ENCODE peak calls at places on chromosome 21, in six cellular contexts. A is T47D; K is stromal cell of bone marrow; X is neural progenitor cell; R is activated T-cell treated with anti-CD3 and anti-CD28 coated beads for 1 hour; O is stimulated activated CD4-positive, alpha-beta T cell treated with anti-CD3 and anti-CD28 coated beads, Interleukin-1b, Interleukin-23, amount 100 ng/mL, for 4 hours. N is an unnamed sample.

GRCh38 chr21:42019101-42019605 is 9.0 kb upstream of the ZBTB21 start:
- DNase-seq in A (no peak), K (no peak), X (no peak), R (no peak), O (no peak), N (no peak)

GRCh38 chr21:35559881-35560280 is 500.4 kb downstream of the SETD4 start:
- DNase-seq in A (no peak), K (peak), X (no peak), R (no peak), O (no peak), N (no peak)

GRCh38 chr21:46596201-46596600 is 8.7 kb downstream of the S100B start:
- DNase-seq in A (no peak), K (no peak), X (no peak), R (no peak), O (no peak), N (no peak)

GRCh38 chr21:25862596-25862995 is 127.8 kb downstream of the GABPA start:
- DNase-seq in A (peak), K (peak), X (peak), R (no peak), O (no peak), N (no peak)

GRCh38 chr21:23887709-23888303 is 1719.5 kb downstream of the MRPL39 start:
- DNase-seq in A (no peak), K (no peak), X (no peak), R (peak), O (peak), N (no peak)

GRCh38 chr21:34952701-34953100 is 96.4 kb downstream of the RUNX1 start:
- DNase-seq in A (no peak), K (no peak), X (no peak), R (no peak), O (no peak), N (no peak)

GRCh38 chr21:36347962-36348328 is 27.9 kb downstream of the MORC3 start:
- DNase-seq in A (no peak), K (no peak), X (no peak), R (no peak), O (no peak), N (no peak)

GRCh38 chr21:37508341-37508740 is 141.8 kb downstream of the DYRK1A start:
- DNase-seq in A (no peak), K (no peak), X (no peak), R (no peak), O (no peak), N (no peak)

GRCh38 chr21:42684109-42684916 is 30.9 kb downstream of the PDE9A start:
- DNase-seq in A (no peak), K (no peak), X (no peak), R (peak), O (peak), N (no peak)

GRCh38 chr21:45468971-45469272 is 64.0 kb downstream of the COL18A1 start:
- DNase-seq in A (no peak), K (no peak), X (no peak), R (no peak), O (no peak), N (no peak)

GRCh38 chr21:42199488-42200463 is 19.2 kb upstream of the ABCG1 start:
- DNase-seq in A (no peak), K (peak), X (no peak), R (no peak), O (no peak), N (peak)

GRCh38 chr21:38241029-38241740 is 15.6 kb upstream of the KCNJ15 start:
- DNase-seq in A (no peak), K (peak), X (no peak), R (no peak), O (no peak), N (peak)

GRCh38 chr21:28144653-28145052 is 848.0 kb downstream of the LTN1 start:
- DNase-seq in A (peak), K (no peak), X (no peak), R (no peak), O (no peak), N (no peak)

GRCh38 chr21:29359718-29360117 is 61.0 kb downstream of the BACH1 start:
- DNase-seq in A (no peak), K (no peak), X (no peak), R (no peak), O (no peak), N (no peak)

GRCh38 chr21:41890355-41890754 is 11.2 kb upstream of the PRDM15 start:
- DNase-seq in A (no peak), K (no peak), X (no peak), R (no peak), O (no peak), N (no peak)

GRCh38 chr21:16084776-16085364 is 355.1 kb downstream of the USP25 start:
- DNase-seq in A (no peak), K (peak), X (no peak), R (no peak), O (no peak), N (peak)

GRCh38 chr21:32372755-32373154 is 20.1 kb downstream of the URB1 start:
- DNase-seq in A (no peak), K (no peak), X (no peak), R (no peak), O (no peak), N (no peak)

GRCh38 chr21:38258803-38259485 is 2.2 kb downstream of the KCNJ15 start:
- DNase-seq in A (no peak), K (peak), X (no peak), R (no peak), O (no peak), N (no peak)

GRCh38 chr21:35127851-35128250 is 78.7 kb upstream of the RUNX1 start:
- DNase-seq in A (no peak), K (no peak), X (no peak), R (no peak), O (no peak), N (no peak)

GRCh38 chr21:14273736-14274538 is 58.0 kb downstream of the RBM11 start:
- DNase-seq in A (peak), K (no peak), X (peak), R (no peak), O (no peak), N (no peak)

GRCh38 chr21:14383596-14384210 is 757 bp upstream of the HSPA13 start:
- DNase-seq in A (no peak), K (no peak), X (no peak), R (no peak), O (no peak), N (no peak)

GRCh38 chr21:26833011-26833410 is 12.2 kb downstream of the ADAMTS1 start:
- DNase-seq in A (no peak), K (no peak), X (no peak), R (no peak), O (no peak), N (no peak)

GRCh38 chr21:34156957-34157356 is 83.6 kb downstream of the MRPS6 start:
- DNase-seq in A (no peak), K (no peak), X (no peak), R (no peak), O (no peak), N (no peak)

GRCh38 chr21:33966324-33966949 is 50.8 kb upstream of the ATP5PO start:
- DNase-seq in A (no peak), K (no peak), X (no peak), R (no peak), O (no peak), N (no peak)

GRCh38 chr21:15730484-15731242 is 881 bp downstream of the USP25 start:
- DNase-seq in A (peak), K (no peak), X (no peak), R (no peak), O (peak), N (no peak)

GRCh38 chr21:38121888-38122705 is 134.7 kb upstream of the KCNJ15 start:
- DNase-seq in A (no peak), K (no peak), X (no peak), R (no peak), O (no peak), N (no peak)

GRCh38 chr21:33586927-33587326 is 1.6 kb downstream of the DONSON start:
- DNase-seq in A (no peak), K (no peak), X (no peak), R (no peak), O (no peak), N (no peak)

GRCh38 chr21:45135122-45135521 is 60.7 kb downstream of the ADARB1 start:
- DNase-seq in A (no peak), K (no peak), X (no peak), R (no peak), O (no peak), N (no peak)

GRCh38 chr21:45863267-45863666 is 118.3 kb upstream of the COL6A1 start:
- DNase-seq in A (no peak), K (no peak), X (peak), R (no peak), O (no peak), N (no peak)